ENCODE peak calls at places on chromosomes 13 and 19, in ten cellular contexts. One of them, this sample, is unnamed.

GRCh38 chr13:85651440-85651839 is 147.8 kb downstream of the SLITRK6 start:
- DNase-seq in heart left ventricle: no peak
- DNase-seq in HCT116: no peak
- DNase-seq in uterus: no peak
- DNase-seq in adrenal gland: no peak
- DNase-seq in A549: no peak
- DNase-seq in breast epithelium: no peak
- DNase-seq in tibial nerve: no peak
- DNase-seq in spleen: no peak
- DNase-seq in transverse colon: no peak
- DNase-seq in this sample: no peak

GRCh38 chr19:2711175-2711936 is 8.9 kb upstream of the GNG7 start:
- DNase-seq in heart left ventricle: no peak
- DNase-seq in HCT116: no peak
- DNase-seq in uterus: no peak
- DNase-seq in adrenal gland: no peak
- DNase-seq in A549: no peak
- DNase-seq in breast epithelium: no peak
- DNase-seq in tibial nerve: no peak
- DNase-seq in spleen: peak; percentile 77
- DNase-seq in transverse colon: no peak
- DNase-seq in this sample: peak; percentile 99

GRCh38 chr13:55990631-55991030 is 1150.1 kb upstream of the PRR20A start:
- DNase-seq in heart left ventricle: no peak
- DNase-seq in HCT116: no peak
- DNase-seq in uterus: no peak
- DNase-seq in adrenal gland: no peak
- DNase-seq in A549: no peak
- DNase-seq in breast epithelium: no peak
- DNase-seq in tibial nerve: no peak
- DNase-seq in spleen: no peak
- DNase-seq in transverse colon: no peak
- DNase-seq in this sample: no peak

GRCh38 chr13:37369618-37370017 is 228.9 kb downstream of the POSTN start:
- DNase-seq in heart left ventricle: no peak
- DNase-seq in HCT116: no peak
- DNase-seq in uterus: no peak
- DNase-seq in adrenal gland: no peak
- DNase-seq in A549: no peak
- DNase-seq in breast epithelium: no peak
- DNase-seq in tibial nerve: no peak
- DNase-seq in spleen: no peak
- DNase-seq in transverse colon: no peak
- DNase-seq in this sample: no peak

GRCh38 chr13:74661851-74662250 is 527.6 kb upstream of the KLF12 start:
- DNase-seq in heart left ventricle: no peak
- DNase-seq in HCT116: no peak
- DNase-seq in uterus: no peak
- DNase-seq in adrenal gland: no peak
- DNase-seq in A549: no peak
- DNase-seq in breast epithelium: no peak
- DNase-seq in tibial nerve: no peak
- DNase-seq in spleen: no peak
- DNase-seq in transverse colon: no peak
- DNase-seq in this sample: no peak

GRCh38 chr13:20340759-20341161 is 108.6 kb upstream of the GJB6 start:
- DNase-seq in heart left ventricle: no peak
- DNase-seq in HCT116: no peak
- DNase-seq in uterus: no peak
- DNase-seq in adrenal gland: peak; percentile 27
- DNase-seq in A549: no peak
- DNase-seq in breast epithelium: no peak
- DNase-seq in tibial nerve: peak; percentile 58
- DNase-seq in spleen: no peak
- DNase-seq in transverse colon: no peak
- DNase-seq in this sample: no peak

GRCh38 chr13:42022796-42023493 is 25.5 kb upstream of the DGKH start:
- DNase-seq in heart left ventricle: no peak
- DNase-seq in HCT116: no peak
- DNase-seq in uterus: no peak
- DNase-seq in adrenal gland: no peak
- DNase-seq in A549: no peak
- DNase-seq in breast epithelium: no peak
- DNase-seq in tibial nerve: no peak
- DNase-seq in spleen: no peak
- DNase-seq in transverse colon: no peak
- DNase-seq in this sample: no peak

GRCh38 chr13:114053026-114053425 is 79.2 kb upstream of the C13orf46 start:
- DNase-seq in heart left ventricle: no peak
- DNase-seq in HCT116: no peak
- DNase-seq in uterus: no peak
- DNase-seq in adrenal gland: no peak
- DNase-seq in A549: no peak
- DNase-seq in breast epithelium: no peak
- DNase-seq in tibial nerve: no peak
- DNase-seq in spleen: no peak
- DNase-seq in transverse colon: no peak
- DNase-seq in this sample: peak; percentile 90

GRCh38 chr13:107765724-107766436 is 449.5 kb downstream of the LIG4 start:
- DNase-seq in heart left ventricle: no peak
- DNase-seq in HCT116: no peak
- DNase-seq in uterus: no peak
- DNase-seq in adrenal gland: no peak
- DNase-seq in A549: no peak
- DNase-seq in breast epithelium: no peak
- DNase-seq in tibial nerve: no peak
- DNase-seq in spleen: no peak
- DNase-seq in transverse colon: no peak
- DNase-seq in this sample: no peak

GRCh38 chr13:33992891-33993336 is 175.0 kb downstream of the RFC3 start:
- DNase-seq in heart left ventricle: no peak
- DNase-seq in HCT116: no peak
- DNase-seq in uterus: no peak
- DNase-seq in adrenal gland: no peak
- DNase-seq in A549: no peak
- DNase-seq in breast epithelium: no peak
- DNase-seq in tibial nerve: no peak
- DNase-seq in spleen: no peak
- DNase-seq in transverse colon: no peak
- DNase-seq in this sample: no peak

GRCh38 chr19:46486358-46486757 is 9.3 kb downstream of the PNMA8B start:
- DNase-seq in heart left ventricle: no peak
- DNase-seq in HCT116: no peak
- DNase-seq in uterus: no peak
- DNase-seq in adrenal gland: no peak
- DNase-seq in A549: no peak
- DNase-seq in breast epithelium: no peak
- DNase-seq in tibial nerve: no peak
- DNase-seq in spleen: no peak
- DNase-seq in transverse colon: no peak
- DNase-seq in this sample: no peak

GRCh38 chr13:41054919-41055619 is 6.2 kb upstream of the WBP4 start:
- DNase-seq in heart left ventricle: no peak
- DNase-seq in HCT116: no peak
- DNase-seq in uterus: no peak
- DNase-seq in adrenal gland: no peak
- DNase-seq in A549: peak; percentile 33
- DNase-seq in breast epithelium: no peak
- DNase-seq in tibial nerve: no peak
- DNase-seq in spleen: no peak
- DNase-seq in transverse colon: no peak
- DNase-seq in this sample: no peak

GRCh38 chr13:38662362-38662761 is 24.5 kb upstream of the FREM2 start:
- DNase-seq in heart left ventricle: no peak
- DNase-seq in HCT116: no peak
- DNase-seq in uterus: no peak
- DNase-seq in adrenal gland: peak; percentile 74
- DNase-seq in A549: no peak
- DNase-seq in breast epithelium: no peak
- DNase-seq in tibial nerve: no peak
- DNase-seq in spleen: no peak
- DNase-seq in transverse colon: no peak
- DNase-seq in this sample: no peak

GRCh38 chr19:8310342-8311055 is 2.3 kb upstream of the CD320 start:
- DNase-seq in heart left ventricle: no peak
- DNase-seq in HCT116: no peak
- DNase-seq in uterus: peak; percentile 4
- DNase-seq in adrenal gland: no peak
- DNase-seq in A549: no peak
- DNase-seq in breast epithelium: no peak
- DNase-seq in tibial nerve: no peak
- DNase-seq in spleen: peak; percentile 45
- DNase-seq in transverse colon: peak; percentile 7
- DNase-seq in this sample: no peak
- TF ChIP-seq POLR2A in heart left ventricle: no peak
- TF ChIP-seq POLR2A in HCT116: no peak
- TF ChIP-seq POLR2A in uterus: no peak
- TF ChIP-seq POLR2A in adrenal gland: no peak
- TF ChIP-seq POLR2A in A549: no peak
- TF ChIP-seq POLR2A in breast epithelium: no peak
- TF ChIP-seq POLR2A in tibial nerve: no peak
- TF ChIP-seq POLR2A in spleen: no peak
- TF ChIP-seq POLR2A in transverse colon: no peak
- TF ChIP-seq POLR2A in this sample: no peak

GRCh38 chr19:16115309-16116039 is 3.8 kb downstream of the RAB8A start:
- DNase-seq in heart left ventricle: no peak
- DNase-seq in HCT116: no peak
- DNase-seq in uterus: no peak
- DNase-seq in adrenal gland: no peak
- DNase-seq in A549: no peak
- DNase-seq in breast epithelium: no peak
- DNase-seq in tibial nerve: no peak
- DNase-seq in spleen: no peak
- DNase-seq in transverse colon: peak; percentile 51
- DNase-seq in this sample: no peak

GRCh38 chr19:16117594-16118033 is 5.9 kb downstream of the RAB8A start:
- DNase-seq in heart left ventricle: no peak
- DNase-seq in HCT116: no peak
- DNase-seq in uterus: no peak
- DNase-seq in adrenal gland: no peak
- DNase-seq in A549: no peak
- DNase-seq in breast epithelium: no peak
- DNase-seq in tibial nerve: no peak
- DNase-seq in spleen: peak; percentile 84
- DNase-seq in transverse colon: peak; percentile 51
- DNase-seq in this sample: no peak

GRCh38 chr19:16121141-16121540 is 9.5 kb downstream of the RAB8A start:
- DNase-seq in heart left ventricle: no peak
- DNase-seq in HCT116: no peak
- DNase-seq in uterus: no peak
- DNase-seq in adrenal gland: no peak
- DNase-seq in A549: no peak
- DNase-seq in breast epithelium: no peak
- DNase-seq in tibial nerve: no peak
- DNase-seq in spleen: no peak
- DNase-seq in transverse colon: no peak
- DNase-seq in this sample: no peak

GRCh38 chr19:16116067-16116466 is 4.4 kb downstream of the RAB8A start:
- DNase-seq in heart left ventricle: no peak
- DNase-seq in HCT116: no peak
- DNase-seq in uterus: no peak
- DNase-seq in adrenal gland: no peak
- DNase-seq in A549: no peak
- DNase-seq in breast epithelium: no peak
- DNase-seq in tibial nerve: no peak
- DNase-seq in spleen: no peak
- DNase-seq in transverse colon: no peak
- DNase-seq in this sample: no peak

DNA sequence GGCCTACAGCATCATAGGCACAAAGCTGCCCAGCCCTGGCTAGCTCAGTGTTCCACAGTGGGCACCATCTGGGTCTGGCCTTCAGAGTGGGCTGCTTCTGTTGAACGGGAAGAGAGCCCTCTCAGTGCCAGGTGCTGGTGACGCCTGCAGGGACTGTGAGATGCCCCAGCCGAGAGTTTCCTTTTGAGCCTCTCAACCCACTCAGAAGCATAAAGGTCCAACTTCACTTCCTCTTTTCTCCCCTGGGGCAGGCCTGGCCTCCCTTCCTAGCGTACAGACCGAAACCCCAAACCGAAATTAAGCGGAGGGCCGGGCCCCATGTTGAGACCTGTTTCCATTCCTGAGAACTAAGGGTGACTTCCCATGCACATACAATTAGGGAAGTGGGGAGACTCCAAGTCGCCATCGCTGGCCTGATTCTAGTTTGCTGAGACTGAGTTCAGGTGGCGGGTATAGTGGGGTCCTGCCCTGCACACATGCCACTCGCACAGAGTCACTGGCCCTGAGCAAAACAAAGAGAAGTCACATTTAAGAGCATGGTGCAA is 6.9 kb downstream of the RAB8A start:
- DNase-seq in heart left ventricle: peak; percentile 48
- DNase-seq in HCT116: no peak
- DNase-seq in uterus: no peak
- DNase-seq in adrenal gland: peak; percentile 35
- DNase-seq in A549: no peak
- DNase-seq in breast epithelium: no peak
- DNase-seq in tibial nerve: no peak
- DNase-seq in spleen: peak; percentile 90
- DNase-seq in transverse colon: peak; percentile 76
- DNase-seq in this sample: no peak
- TF ChIP-seq POLR2A in heart left ventricle: no peak
- TF ChIP-seq POLR2A in HCT116: no peak
- TF ChIP-seq POLR2A in uterus: no peak
- TF ChIP-seq POLR2A in adrenal gland: no peak
- TF ChIP-seq POLR2A in A549: no peak
- TF ChIP-seq POLR2A in breast epithelium: no peak
- TF ChIP-seq POLR2A in tibial nerve: no peak
- TF ChIP-seq POLR2A in spleen: no peak
- TF ChIP-seq POLR2A in transverse colon: no peak
- TF ChIP-seq POLR2A in this sample: no peak

GRCh38 chr19:41386442-41386841 is 10.1 kb downstream of the TMEM91 start:
- DNase-seq in heart left ventricle: no peak
- DNase-seq in HCT116: no peak
- DNase-seq in uterus: peak; percentile 44
- DNase-seq in adrenal gland: no peak
- DNase-seq in A549: no peak
- DNase-seq in breast epithelium: no peak
- DNase-seq in tibial nerve: no peak
- DNase-seq in spleen: no peak
- DNase-seq in transverse colon: no peak
- DNase-seq in this sample: no peak
- TF ChIP-seq POLR2A in heart left ventricle: no peak
- TF ChIP-seq POLR2A in HCT116: no peak
- TF ChIP-seq POLR2A in uterus: no peak
- TF ChIP-seq POLR2A in adrenal gland: no peak
- TF ChIP-seq POLR2A in A549: no peak
- TF ChIP-seq POLR2A in breast epithelium: no peak
- TF ChIP-seq POLR2A in tibial nerve: no peak
- TF ChIP-seq POLR2A in spleen: no peak
- TF ChIP-seq POLR2A in transverse colon: no peak
- TF ChIP-seq POLR2A in this sample: no peak

DNA sequence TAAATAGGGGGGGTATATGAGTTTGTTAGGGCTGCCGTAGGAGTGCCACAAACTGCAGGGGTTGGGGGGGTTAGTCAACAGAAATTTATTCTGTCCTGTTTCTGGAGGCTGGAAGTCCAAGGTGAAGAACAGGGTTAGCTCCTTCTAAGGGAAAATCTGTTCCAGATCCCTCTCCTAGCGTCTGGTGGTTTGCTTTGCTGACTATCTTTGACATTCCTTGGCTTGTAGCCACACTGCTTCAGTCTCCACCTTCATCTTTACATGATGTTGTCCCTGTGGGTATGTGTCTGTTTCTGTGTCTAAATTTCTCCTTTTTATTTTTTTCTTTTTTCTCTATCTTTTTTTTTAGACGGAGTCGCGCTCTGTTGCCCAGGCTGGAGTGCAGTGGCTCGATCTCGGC is 8.1 kb upstream of the ICAM1 start:
- DNase-seq in heart left ventricle: no peak
- DNase-seq in HCT116: no peak
- DNase-seq in uterus: no peak
- DNase-seq in adrenal gland: no peak
- DNase-seq in A549: no peak
- DNase-seq in breast epithelium: no peak
- DNase-seq in tibial nerve: no peak
- DNase-seq in spleen: no peak
- DNase-seq in transverse colon: no peak
- DNase-seq in this sample: no peak
- TF ChIP-seq POLR2A in heart left ventricle: no peak
- TF ChIP-seq POLR2A in HCT116: no peak
- TF ChIP-seq POLR2A in uterus: no peak
- TF ChIP-seq POLR2A in adrenal gland: no peak
- TF ChIP-seq POLR2A in A549: no peak
- TF ChIP-seq POLR2A in breast epithelium: no peak
- TF ChIP-seq POLR2A in tibial nerve: no peak
- TF ChIP-seq POLR2A in spleen: no peak
- TF ChIP-seq POLR2A in transverse colon: no peak
- TF ChIP-seq POLR2A in this sample: no peak

This sample was measured in H54.